ENCODE peak calls at places on chromosomes 3 and 15, in nine cellular contexts. One of them, this sample, is unnamed.

GRCh38 chr3:33250712-33251111 is 26.5 kb upstream of the FBXL2 start:
- DNase-seq in A549: no peak
- DNase-seq in activated CD8-positive, alpha-beta T cell treated with anti-CD3 and anti-CD28 coated beads, Interleukin-2, amount 10 ng/mL, durations not matched to agents 7 days and 5 days: no peak
- DNase-seq in WERI-Rb-1: no peak
- DNase-seq in SW480: no peak
- DNase-seq in skeletal muscle cell: no peak
- DNase-seq in activated CD4-positive, CD25-positive, alpha-beta regulatory T cell: no peak
- DNase-seq in EH: peak; percentile 36
- DNase-seq in HFFc6: no peak
- DNase-seq in this sample: no peak

GRCh38 chr15:61824291-61824690 is 236.0 kb downstream of the VPS13C start:
- DNase-seq in A549: no peak
- DNase-seq in HFFc6: no peak
- DNase-seq in WERI-Rb-1: no peak
- DNase-seq in skeletal muscle cell: no peak
- DNase-seq in SW480: no peak
- DNase-seq in EH: no peak
- DNase-seq in activated CD8-positive, alpha-beta T cell treated with anti-CD3 and anti-CD28 coated beads, Interleukin-2, amount 10 ng/mL, durations not matched to agents 7 days and 5 days: no peak
- DNase-seq in activated CD4-positive, CD25-positive, alpha-beta regulatory T cell: no peak
- DNase-seq in this sample: no peak

GRCh38 chr15:74781673-74782595 is at the start of gene CSK:
- DNase-seq in HFFc6: peak; percentile 45
- DNase-seq in A549: peak; percentile 86
- DNase-seq in WERI-Rb-1: peak; percentile 60
- DNase-seq in SW480: peak; percentile 65
- DNase-seq in EH: peak; percentile 75
- DNase-seq in skeletal muscle cell: no peak
- DNase-seq in activated CD8-positive, alpha-beta T cell treated with anti-CD3 and anti-CD28 coated beads, Interleukin-2, amount 10 ng/mL, durations not matched to agents 7 days and 5 days: peak; percentile 82
- DNase-seq in activated CD4-positive, CD25-positive, alpha-beta regulatory T cell: peak; percentile 77
- DNase-seq in this sample: peak; percentile 87

GRCh38 chr15:91922701-91923279 is 69.3 kb downstream of the SLCO3A1 start:
- DNase-seq in skeletal muscle cell: no peak
- DNase-seq in EH: no peak
- DNase-seq in SW480: no peak
- DNase-seq in A549: no peak
- DNase-seq in HFFc6: no peak
- DNase-seq in activated CD8-positive, alpha-beta T cell treated with anti-CD3 and anti-CD28 coated beads, Interleukin-2, amount 10 ng/mL, durations not matched to agents 7 days and 5 days: no peak
- DNase-seq in WERI-Rb-1: no peak
- DNase-seq in activated CD4-positive, CD25-positive, alpha-beta regulatory T cell: no peak
- DNase-seq in this sample: no peak

GRCh38 chr3:85678713-85679112 is 719.9 kb downstream of the CADM2 start:
- DNase-seq in activated CD8-positive, alpha-beta T cell treated with anti-CD3 and anti-CD28 coated beads, Interleukin-2, amount 10 ng/mL, durations not matched to agents 7 days and 5 days: no peak
- DNase-seq in activated CD4-positive, CD25-positive, alpha-beta regulatory T cell: no peak
- DNase-seq in A549: no peak
- DNase-seq in skeletal muscle cell: no peak
- DNase-seq in SW480: no peak
- DNase-seq in HFFc6: no peak
- DNase-seq in WERI-Rb-1: no peak
- DNase-seq in EH: no peak
- DNase-seq in this sample: no peak

GRCh38 chr3:86655096-86655495 is 335.9 kb downstream of the VGLL3 start:
- DNase-seq in WERI-Rb-1: no peak
- DNase-seq in activated CD4-positive, CD25-positive, alpha-beta regulatory T cell: no peak
- DNase-seq in activated CD8-positive, alpha-beta T cell treated with anti-CD3 and anti-CD28 coated beads, Interleukin-2, amount 10 ng/mL, durations not matched to agents 7 days and 5 days: no peak
- DNase-seq in HFFc6: no peak
- DNase-seq in EH: no peak
- DNase-seq in skeletal muscle cell: no peak
- DNase-seq in SW480: no peak
- DNase-seq in A549: no peak
- DNase-seq in this sample: no peak

GRCh38 chr3:71521021-71521352 is 62.5 kb downstream of the FOXP1 start:
- DNase-seq in WERI-Rb-1: no peak
- DNase-seq in EH: no peak
- DNase-seq in activated CD8-positive, alpha-beta T cell treated with anti-CD3 and anti-CD28 coated beads, Interleukin-2, amount 10 ng/mL, durations not matched to agents 7 days and 5 days: no peak
- DNase-seq in activated CD4-positive, CD25-positive, alpha-beta regulatory T cell: no peak
- DNase-seq in HFFc6: no peak
- DNase-seq in skeletal muscle cell: no peak
- DNase-seq in A549: no peak
- DNase-seq in SW480: no peak
- DNase-seq in this sample: no peak

GRCh38 chr15:42456971-42457370 is 34.0 kb downstream of the ZNF106 start:
- DNase-seq in EH: peak; percentile 43
- DNase-seq in WERI-Rb-1: no peak
- DNase-seq in activated CD4-positive, CD25-positive, alpha-beta regulatory T cell: no peak
- DNase-seq in SW480: no peak
- DNase-seq in HFFc6: no peak
- DNase-seq in activated CD8-positive, alpha-beta T cell treated with anti-CD3 and anti-CD28 coated beads, Interleukin-2, amount 10 ng/mL, durations not matched to agents 7 days and 5 days: no peak
- DNase-seq in skeletal muscle cell: peak; percentile 5
- DNase-seq in A549: no peak
- DNase-seq in this sample: peak; percentile 45

GRCh38 chr3:193987186-193987585 is 148.8 kb upstream of the HES1 start:
- DNase-seq in activated CD4-positive, CD25-positive, alpha-beta regulatory T cell: no peak
- DNase-seq in EH: no peak
- DNase-seq in HFFc6: no peak
- DNase-seq in skeletal muscle cell: no peak
- DNase-seq in WERI-Rb-1: no peak
- DNase-seq in A549: no peak
- DNase-seq in SW480: no peak
- DNase-seq in activated CD8-positive, alpha-beta T cell treated with anti-CD3 and anti-CD28 coated beads, Interleukin-2, amount 10 ng/mL, durations not matched to agents 7 days and 5 days: no peak
- DNase-seq in this sample: no peak

GRCh38 chr3:43001094-43001553 is 22.0 kb downstream of the GASK1A start:
- DNase-seq in SW480: no peak
- DNase-seq in HFFc6: peak; percentile 81
- DNase-seq in EH: peak; percentile 81
- DNase-seq in WERI-Rb-1: no peak
- DNase-seq in activated CD4-positive, CD25-positive, alpha-beta regulatory T cell: no peak
- DNase-seq in skeletal muscle cell: peak; percentile 90
- DNase-seq in activated CD8-positive, alpha-beta T cell treated with anti-CD3 and anti-CD28 coated beads, Interleukin-2, amount 10 ng/mL, durations not matched to agents 7 days and 5 days: no peak
- DNase-seq in A549: no peak
- DNase-seq in this sample: no peak

GRCh38 chr15:68643216-68643830 is 64.5 kb downstream of the CORO2B start:
- DNase-seq in A549: no peak
- DNase-seq in skeletal muscle cell: no peak
- DNase-seq in activated CD4-positive, CD25-positive, alpha-beta regulatory T cell: no peak
- DNase-seq in WERI-Rb-1: peak; percentile 6
- DNase-seq in HFFc6: no peak
- DNase-seq in activated CD8-positive, alpha-beta T cell treated with anti-CD3 and anti-CD28 coated beads, Interleukin-2, amount 10 ng/mL, durations not matched to agents 7 days and 5 days: no peak
- DNase-seq in SW480: no peak
- DNase-seq in EH: no peak
- DNase-seq in this sample: no peak